ENCODE peak calls at places on chromosomes 6 and 20, in ten cellular contexts. M, V, P, D, N, X, G, I, K and L are unnamed samples.
A peak's percentile ranks its signal among the peaks of the same experiment; 100 is the strongest.

GRCh38 chr6:143007626-143008025 is 53.1 kb upstream of the AIG1 start:
- DNase-seq in M (peak; percentile 37), V (no peak), P (no peak), D (no peak), N (no peak), X (no peak), G (no peak), I (no peak), K (no peak), L (no peak)

GRCh38 chr6:64252256-64252655 is 616.7 kb downstream of the PHF3 start:
- DNase-seq in M (no peak), V (no peak), P (no peak), D (no peak), N (no peak), X (no peak), G (no peak), I (no peak), K (no peak), L (no peak)

GRCh38 chr20:16952965-16953364 is 204.8 kb downstream of the OTOR start:
- DNase-seq in M (no peak), V (no peak), P (no peak), D (no peak), N (no peak), X (no peak), G (no peak), I (no peak), K (no peak), L (no peak)

GRCh38 chr6:99521557-99522286 is 6.5 kb upstream of the USP45 start:
- DNase-seq in M (peak; percentile 71), V (no peak), P (no peak), D (no peak), N (no peak), X (peak; percentile 33), G (no peak), I (no peak), K (no peak), L (no peak)

GRCh38 chr20:35568645-35569044 is 26.8 kb downstream of the ERGIC3 start:
- DNase-seq in M (no peak), V (no peak), P (peak; percentile 4), D (no peak), N (peak; percentile 74), X (peak; percentile 22), G (no peak), I (no peak), K (no peak), L (no peak)

GRCh38 chr20:32582659-32583580 is 2.2 kb downstream of the NOL4L start:
- DNase-seq in M (no peak), V (no peak), P (peak; percentile 8), D (no peak), N (peak; percentile 71), X (no peak), G (no peak), I (peak; percentile 66), K (no peak), L (no peak)

GRCh38 chr20:7392551-7392950 is 547.7 kb downstream of the HAO1 start:
- DNase-seq in M (peak; percentile 1), V (no peak), P (peak; percentile 1), D (no peak), N (no peak), X (no peak), G (no peak), I (no peak), K (no peak), L (no peak)

GRCh38 chr6:126170875-126171489 is 168.9 kb upstream of the CENPW start:
- DNase-seq in M (peak; percentile 33), V (peak; percentile 24), P (peak; percentile 39), D (no peak), N (peak; percentile 38), X (peak; percentile 14), G (no peak), I (no peak), K (no peak), L (no peak)

GRCh38 chr20:35718972-35719635 is 19.9 kb downstream of the ROMO1 start:
- DNase-seq in M (peak; percentile 38), V (no peak), P (no peak), D (no peak), N (no peak), X (no peak), G (no peak), I (no peak), K (no peak), L (no peak)

GRCh38 chr6:109349419-109349987 is 32.8 kb downstream of the CD164 start:
- DNase-seq in M (peak; percentile 58), V (no peak), P (peak; percentile 70), D (peak; percentile 69), N (no peak), X (no peak), G (peak; percentile 94), I (no peak), K (no peak), L (peak; percentile 41)

GRCh38 chr6:114342826-114343781 is at the start of gene HS3ST5:
- DNase-seq in M (peak; percentile 14), V (no peak), P (peak; percentile 5), D (no peak), N (peak; percentile 77), X (peak; percentile 4), G (peak; percentile 69), I (peak; percentile 63), K (peak; percentile 51), L (no peak)

GRCh38 chr6:154226461-154226860 is 130.1 kb downstream of the IPCEF1 start:
- DNase-seq in M (no peak), V (no peak), P (no peak), D (no peak), N (no peak), X (no peak), G (no peak), I (no peak), K (no peak), L (no peak)

GRCh38 chr6:153328194-153328593 is 197.1 kb upstream of the RGS17 start:
- DNase-seq in M (no peak), V (no peak), P (no peak), D (no peak), N (no peak), X (no peak), G (no peak), I (no peak), K (no peak), L (no peak)

GRCh38 chr6:16712250-16712930 is 48.9 kb downstream of the ATXN1 start:
- DNase-seq in M (no peak), V (no peak), P (peak; percentile 42), D (no peak), N (no peak), X (peak; percentile 40), G (no peak), I (no peak), K (no peak), L (no peak)

GRCh38 chr20:59767656-59768055 is 163.3 kb downstream of the PHACTR3 start:
- DNase-seq in M (no peak), V (no peak), P (no peak), D (no peak), N (no peak), X (no peak), G (no peak), I (no peak), K (no peak), L (no peak)

GRCh38 chr20:37640600-37641561 is 52.9 kb upstream of the CTNNBL1 start:
- DNase-seq in M (peak; percentile 5), V (no peak), P (peak; percentile 15), D (peak; percentile 22), N (no peak), X (peak; percentile 29), G (no peak), I (no peak), K (no peak), L (no peak)

GRCh38 chr6:30364591-30364990 is 19.6 kb downstream of the RPP21 start:
- DNase-seq in M (no peak), V (no peak), P (no peak), D (no peak), N (peak; percentile 41), X (no peak), G (no peak), I (no peak), K (no peak), L (no peak)

GRCh38 chr6:170035896-170036295 is 255.0 kb downstream of the DLL1 start:
- DNase-seq in M (no peak), V (no peak), P (no peak), D (no peak), N (no peak), X (no peak), G (no peak), I (no peak), K (no peak), L (no peak)

GRCh38 chr6:75870389-75870788 is 121.3 kb downstream of the MYO6 start:
- DNase-seq in M (peak; percentile 15), V (no peak), P (peak; percentile 51), D (no peak), N (no peak), X (no peak), G (no peak), I (no peak), K (no peak), L (no peak)

GRCh38 chr6:170292778-170293164 is 1.9 kb upstream of the DLL1 start:
- DNase-seq in M (no peak), V (no peak), P (no peak), D (peak; percentile 36), N (no peak), X (no peak), G (no peak), I (no peak), K (no peak), L (no peak)

GRCh38 chr6:118325220-118325860 is 222.8 kb upstream of the PLN start:
- DNase-seq in M (peak; percentile 9), V (no peak), P (no peak), D (no peak), N (no peak), X (peak; percentile 19), G (no peak), I (no peak), K (peak; percentile 2), L (no peak)

GRCh38 chr6:16064687-16065086 is 64.2 kb upstream of the MYLIP start:
- DNase-seq in M (no peak), V (no peak), P (no peak), D (peak; percentile 35), N (peak; percentile 56), X (no peak), G (peak; percentile 92), I (no peak), K (no peak), L (no peak)

GRCh38 chr6:98118357-98119045 is 715.9 kb upstream of the POU3F2 start:
- DNase-seq in M (no peak), V (no peak), P (no peak), D (no peak), N (peak; percentile 10), X (no peak), G (no peak), I (no peak), K (no peak), L (no peak)

GRCh38 chr20:46523696-46524328 is 10.5 kb upstream of the ZNF334 start:
- DNase-seq in M (peak; percentile 24), V (no peak), P (peak; percentile 5), D (no peak), N (peak; percentile 49), X (peak; percentile 10), G (no peak), I (no peak), K (no peak), L (no peak)

GRCh38 chr6:19380287-19380686 is 456.9 kb upstream of the ID4 start:
- DNase-seq in M (peak; percentile 20), V (no peak), P (no peak), D (no peak), N (no peak), X (peak; percentile 62), G (no peak), I (no peak), K (no peak), L (no peak)

GRCh38 chr6:1930356-1930755 is 315.0 kb downstream of the GMDS start:
- DNase-seq in M (peak; percentile 63), V (no peak), P (peak; percentile 18), D (no peak), N (no peak), X (no peak), G (no peak), I (no peak), K (no peak), L (no peak)

GRCh38 chr6:11196511-11197174 is 35.8 kb downstream of the NEDD9 start:
- DNase-seq in M (peak; percentile 96), V (no peak), P (peak; percentile 29), D (no peak), N (no peak), X (peak; percentile 83), G (no peak), I (no peak), K (no peak), L (peak; percentile 79)

GRCh38 chr6:136989591-136990578 is 54.9 kb downstream of the IL20RA start:
- DNase-seq in M (no peak), V (no peak), P (no peak), D (peak; percentile 67), N (peak; percentile 74), X (peak; percentile 21), G (peak; percentile 58), I (no peak), K (peak; percentile 20), L (no peak)